ENCODE peak calls at places on chromosomes 7 and 10, in seven cellular contexts. G is suprapubic skin, U is A549, E is Peyer's patch, Q is upper lobe of left lung, J is right lobe of liver, L is transverse colon. C is an unnamed sample. For H3K4me1, the result is how much of the 10 kb centered on the place peaks cover.

GRCh38 chr10:43203491-43204393 is 63.1 kb downstream of the RASGEF1A start:
- DNase-seq in G (peak), L (no peak), U (peak), E (peak), Q (peak), J (no peak), C (peak)

GRCh38 chr10:34272316-34272715 is 542.8 kb downstream of the PARD3 start:
- DNase-seq in E (no peak), Q (no peak), G (no peak), L (no peak), J (no peak), U (no peak), C (no peak)

GRCh38 chr10:88205842-88206446 is 342.5 kb downstream of the PTEN start:
- DNase-seq in J (no peak), L (no peak), E (no peak), Q (no peak), G (no peak), U (no peak), C (no peak)

GRCh38 chr10:18402766-18403346 is 248.5 kb downstream of the NSUN6 start:
- DNase-seq in L (no peak), J (no peak), G (no peak), E (no peak), U (no peak), Q (no peak), C (no peak)

GRCh38 chr10:103553743-103554487 is 60.4 kb downstream of the NEURL1 start:
- DNase-seq in J (no peak), L (no peak), U (no peak), G (no peak), Q (no peak), E (no peak), C (no peak)

GRCh38 chr10:3010819-3011422 is 56.4 kb upstream of the PFKP start:
- DNase-seq in E (no peak), J (no peak), L (no peak), G (no peak), Q (no peak), U (no peak), C (no peak)

GRCh38 chr7:1971946-1972654 is 260.6 kb downstream of the MAD1L1 start:
- DNase-seq in J (peak), L (no peak), E (no peak), G (peak), Q (no peak), U (no peak), C (no peak)

GRCh38 chr7:44634839-44635591 is 28.6 kb downstream of the OGDH start:
- DNase-seq in Q (peak), J (peak), U (no peak), G (no peak), L (peak), E (peak), C (peak)

GRCh38 chr10:93879273-93879672 is 14.5 kb upstream of the SLC35G1 start:
- DNase-seq in G (no peak), Q (no peak), J (no peak), E (no peak), L (no peak), U (no peak), C (no peak)

GRCh38 chr7:46960974-46961373 is 620.9 kb downstream of the TNS3 start:
- DNase-seq in U (no peak), G (no peak), L (no peak), Q (no peak), E (no peak), J (no peak), C (no peak)

GRCh38 chr10:93954726-93955363 is 38.9 kb upstream of the PLCE1 start:
- DNase-seq in G (no peak), E (no peak), U (peak), Q (no peak), L (no peak), J (no peak), C (no peak)

GRCh38 chr10:99917963-99918825 is 91.6 kb downstream of the DNMBP start:
- DNase-seq in U (peak), Q (no peak), J (peak), G (no peak), E (no peak), L (peak), C (peak)

GRCh38 chr10:132886211-132887099 is 55.9 kb downstream of the CFAP46 start:
- DNase-seq in Q (peak), J (peak), L (peak), E (peak), G (peak), U (peak), C (no peak)

GRCh38 chr7:129665013-129665401 is 53.5 kb downstream of the NRF1 start:
- DNase-seq in Q (no peak), L (no peak), J (no peak), U (peak), E (no peak), G (no peak), C (peak)

GRCh38 chr10:88582806-88583583 is at the start of gene RNLS:
- DNase-seq in U (peak), L (peak), E (peak), G (peak), J (peak), Q (peak), C (peak)

GRCh38 chr10:44946201-44946600 is 13.4 kb upstream of the RASSF4 start:
- DNase-seq in L (no peak), U (no peak), G (peak), J (no peak), Q (no peak), E (no peak), C (no peak)

GRCh38 chr7:82469207-82469606 is 25.6 kb upstream of the CACNA2D1 start:
- DNase-seq in U (no peak), L (no peak), G (no peak), Q (no peak), E (no peak), J (no peak), C (no peak)

GRCh38 chr10:70649526-70649925 is 22.8 kb upstream of the ADAMTS14 start:
- DNase-seq in J (no peak), L (no peak), E (no peak), Q (no peak), U (peak), G (no peak), C (no peak)

GRCh38 chr7:17506090-17506489 is 207.6 kb downstream of the AHR start:
- DNase-seq in U (peak), E (no peak), J (peak), L (peak), Q (no peak), G (no peak), C (no peak)

GRCh38 chr10:6062101-6062771 is at the start of gene IL2RA:
- DNase-seq in G (peak), L (peak), E (peak), U (no peak), J (no peak), Q (no peak), C (no peak)

GRCh38 chr7:85595639-85596268 is 408.9 kb upstream of the SEMA3D start:
- DNase-seq in U (no peak), E (no peak), J (no peak), L (no peak), Q (no peak), G (no peak), C (no peak)

GRCh38 chr7:69871213-69871885 is 273.1 kb downstream of the AUTS2 start:
- DNase-seq in L (no peak), Q (no peak), E (no peak), J (no peak), U (peak), G (no peak), C (no peak)

GRCh38 chr7:26087321-26088091 is 64.5 kb upstream of the NFE2L3 start:
- DNase-seq in L (no peak), J (no peak), G (no peak), U (no peak), Q (no peak), E (no peak), C (no peak)

GRCh38 chr10:89206402-89207180 is 526 bp downstream of the CH25H start:
- DNase-seq in G (peak), J (peak), U (peak), L (peak), Q (peak), E (peak), C (peak)

GRCh38 chr10:112898540-112899395 is 51.3 kb upstream of the TCF7L2 start:
- DNase-seq in G (no peak), Q (no peak), J (peak), E (peak), U (peak), L (peak), C (peak)

GRCh38 chr10:43108951-43109350 is 29.3 kb upstream of the CSGALNACT2 start:
- DNase-seq in U (no peak), J (no peak), E (no peak), G (no peak), Q (no peak), L (no peak), C (no peak)

GRCh38 chr7:16347461-16348192 is 73.7 kb downstream of the CRPPA start:
- DNase-seq in J (no peak), G (no peak), L (no peak), Q (no peak), U (no peak), E (no peak), C (no peak)

GRCh38 chr7:23100697-23101096 is 4.9 kb upstream of the KLHL7 start:
- DNase-seq in E (no peak), Q (no peak), L (no peak), J (no peak), U (no peak), G (no peak), C (no peak)

GRCh38 chr7:147990079-147990478 is 600.5 kb upstream of the C7orf33 start:
- DNase-seq in J (no peak), Q (no peak), U (no peak), G (no peak), L (no peak), E (no peak), C (no peak)

GRCh38 chr10:111872591-111872990 is 311.0 kb downstream of the GPAM start:
- DNase-seq in E (no peak), Q (no peak), G (no peak), U (no peak), L (no peak), J (no peak), C (no peak)

GRCh38 chr7:98254951-98255610 is 3.0 kb upstream of the TECPR1 start:
- DNase-seq in G (no peak), L (no peak), Q (no peak), J (no peak), U (no peak), E (no peak), C (no peak)

GRCh38 chr10:131312261-131312801 is 810 bp upstream of the TCERG1L start:
- DNase-seq in G (no peak), U (no peak), J (no peak), L (no peak), Q (peak), E (no peak), C (no peak)
- TF ChIP-seq CTCF in G (no peak), U (no peak), J (no peak), L (no peak), Q (no peak), E (no peak), C (peak)

GRCh38 chr7:88358534-88358838 is 51.8 kb upstream of the STEAP4 start:
- DNase-seq in E (no peak), J (no peak), L (no peak), G (no peak), U (no peak), Q (no peak), C (no peak)
- H3K4me1 ChIP-seq in E (under half), J (under half), L (under half), G (under half), U (under half), Q (under half), C (under half)

GRCh38 chr10:17238445-17239275 is 10.6 kb downstream of the VIM start:
- DNase-seq in G (peak), L (no peak), Q (no peak), E (no peak), J (no peak), U (peak), C (no peak)
- TF ChIP-seq POLR2A in G (no peak), L (no peak), Q (no peak), E (no peak), J (no peak), U (no peak), C (no peak)

GRCh38 chr7:91263359-91264082 is 712 bp upstream of the FZD1 start:
- DNase-seq in L (peak), U (peak), J (peak), G (peak), E (peak), Q (peak), C (peak)
- TF ChIP-seq CTCF in L (no peak), U (no peak), J (no peak), G (no peak), E (no peak), Q (no peak), C (no peak)

GRCh38 chr10:121926157-121926556 is 1.7 kb downstream of the ATE1 start:
- DNase-seq in E (no peak), J (no peak), U (no peak), L (no peak), Q (no peak), G (no peak), C (no peak)
- H3K4me1 ChIP-seq in E (under half), J (under half), U (under half), L (under half), Q (under half), G (under half), C (under half)

DNA sequence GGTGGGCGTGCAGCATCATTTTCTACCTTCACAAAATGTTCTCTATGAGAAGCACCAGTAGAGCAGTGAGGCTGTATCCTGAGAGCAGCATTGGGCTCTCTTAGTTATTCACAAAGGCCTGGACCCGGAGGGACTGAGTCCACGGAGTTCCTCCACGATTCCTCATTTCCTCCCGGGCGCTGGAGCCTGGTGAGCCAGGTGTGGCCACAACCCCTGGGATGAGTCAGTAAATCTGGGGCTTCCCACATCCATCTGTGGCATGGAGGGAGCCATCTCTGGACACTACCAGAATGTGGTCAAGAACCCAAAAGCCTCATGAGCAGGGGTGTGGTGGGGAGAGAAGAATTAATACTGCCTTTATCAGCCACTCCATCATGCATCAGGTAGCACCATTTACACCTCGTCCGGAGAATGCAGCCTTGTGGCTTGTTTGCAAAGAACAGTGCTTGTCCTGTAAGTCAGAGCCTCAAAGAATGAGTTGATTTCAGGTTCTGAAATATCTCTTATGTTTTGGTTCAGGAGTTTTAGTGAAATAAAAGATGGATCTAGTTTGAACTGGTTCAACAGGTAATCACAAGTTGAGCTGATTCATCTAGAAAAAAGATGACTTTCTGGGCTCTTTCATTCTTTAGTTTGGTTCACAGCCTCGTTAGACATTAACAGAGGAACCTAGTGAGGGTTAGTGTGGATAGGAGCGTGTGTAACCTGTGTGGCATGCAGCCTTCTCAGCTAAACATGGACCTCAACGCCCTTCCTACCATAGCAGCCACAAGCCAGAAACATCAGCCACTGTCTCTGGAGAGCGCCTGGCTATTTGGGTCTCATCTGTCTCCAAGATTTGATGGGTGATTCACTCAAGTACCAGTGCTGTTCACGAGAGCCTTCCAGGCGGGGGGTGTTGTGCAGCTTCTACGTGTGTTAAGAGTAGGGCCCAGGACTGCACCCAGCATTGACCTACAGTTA is 95.2 kb downstream of the WDR37 start:
- DNase-seq in J (no peak), G (no peak), Q (no peak), L (no peak), U (no peak), E (no peak), C (no peak)
- TF ChIP-seq POLR2A in J (no peak), G (no peak), Q (no peak), L (no peak), U (no peak), E (no peak), C (no peak)

DNA sequence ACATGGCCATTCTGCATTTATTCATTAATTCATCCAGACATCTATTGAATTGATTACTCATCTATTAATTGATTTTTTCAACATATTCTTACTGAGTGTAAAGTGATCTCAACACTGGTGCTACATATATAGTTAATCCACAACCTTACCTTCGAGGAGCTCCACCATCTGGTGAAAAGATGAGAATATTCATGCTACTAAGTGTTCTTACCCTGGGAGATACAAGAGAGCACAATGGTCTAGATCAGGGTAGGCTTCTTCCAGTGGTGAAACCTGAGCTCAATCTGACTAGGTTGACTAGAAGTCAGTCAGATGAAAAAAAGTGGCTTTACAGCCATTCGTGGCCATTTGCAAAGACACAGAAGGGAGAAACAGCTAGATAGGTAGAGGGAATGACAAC is 507.4 kb downstream of the ANKRD7 start:
- DNase-seq in E (no peak), Q (no peak), U (peak), J (no peak), L (no peak), G (no peak), C (no peak)
- TF ChIP-seq CTCF in E (no peak), Q (no peak), U (no peak), J (no peak), L (no peak), G (no peak), C (no peak)

DNA sequence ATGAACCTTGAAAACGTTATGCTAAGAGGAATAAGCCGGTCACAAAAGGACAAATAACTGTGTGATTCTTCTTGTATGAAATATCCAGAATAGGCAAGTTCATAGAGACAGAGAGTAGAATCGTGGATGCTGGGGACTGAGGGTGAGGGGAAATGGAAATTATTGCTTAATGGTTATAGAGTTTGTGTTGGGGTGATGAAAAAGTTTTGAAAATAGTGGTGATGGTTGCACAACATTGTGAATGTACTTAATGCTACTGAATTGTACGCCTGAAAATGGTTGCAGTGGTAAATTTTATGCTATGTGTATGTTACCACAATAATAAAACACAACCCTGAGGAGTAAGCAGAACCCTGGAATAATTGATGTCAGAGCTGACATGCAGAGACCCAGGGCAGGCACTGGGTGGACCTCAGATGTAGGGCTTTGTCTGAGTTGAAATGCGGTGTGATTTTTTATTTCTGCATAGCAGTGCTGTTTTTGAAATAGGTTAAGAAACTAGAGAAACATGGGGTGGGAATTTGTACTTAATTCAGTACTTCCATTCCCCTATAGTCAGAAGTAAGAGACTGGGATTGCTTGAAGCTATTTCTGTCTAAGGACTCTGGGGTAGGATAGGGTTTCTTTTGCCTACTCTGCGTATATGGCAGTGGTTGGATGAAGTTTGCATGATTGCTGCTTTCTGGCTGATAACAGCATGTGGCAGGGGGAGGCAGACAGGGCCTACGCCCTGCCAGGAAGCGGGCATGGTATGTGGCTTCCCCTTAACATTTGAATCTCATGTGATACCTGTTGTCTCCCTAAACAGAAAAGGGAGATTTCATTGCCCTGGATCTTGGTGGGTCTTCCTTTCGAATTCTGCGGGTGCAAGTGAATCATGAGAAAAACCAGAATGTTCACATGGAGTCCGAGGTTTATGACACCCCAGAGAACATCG is 57.4 kb downstream of the TACR2 start:
- DNase-seq in G (no peak), Q (no peak), U (no peak), E (no peak), L (no peak), J (no peak), C (no peak)
- H3K4me1 ChIP-seq in G (half or more), Q (under half), U (half or more), E (under half), L (under half), J (under half), C (under half)

DNA sequence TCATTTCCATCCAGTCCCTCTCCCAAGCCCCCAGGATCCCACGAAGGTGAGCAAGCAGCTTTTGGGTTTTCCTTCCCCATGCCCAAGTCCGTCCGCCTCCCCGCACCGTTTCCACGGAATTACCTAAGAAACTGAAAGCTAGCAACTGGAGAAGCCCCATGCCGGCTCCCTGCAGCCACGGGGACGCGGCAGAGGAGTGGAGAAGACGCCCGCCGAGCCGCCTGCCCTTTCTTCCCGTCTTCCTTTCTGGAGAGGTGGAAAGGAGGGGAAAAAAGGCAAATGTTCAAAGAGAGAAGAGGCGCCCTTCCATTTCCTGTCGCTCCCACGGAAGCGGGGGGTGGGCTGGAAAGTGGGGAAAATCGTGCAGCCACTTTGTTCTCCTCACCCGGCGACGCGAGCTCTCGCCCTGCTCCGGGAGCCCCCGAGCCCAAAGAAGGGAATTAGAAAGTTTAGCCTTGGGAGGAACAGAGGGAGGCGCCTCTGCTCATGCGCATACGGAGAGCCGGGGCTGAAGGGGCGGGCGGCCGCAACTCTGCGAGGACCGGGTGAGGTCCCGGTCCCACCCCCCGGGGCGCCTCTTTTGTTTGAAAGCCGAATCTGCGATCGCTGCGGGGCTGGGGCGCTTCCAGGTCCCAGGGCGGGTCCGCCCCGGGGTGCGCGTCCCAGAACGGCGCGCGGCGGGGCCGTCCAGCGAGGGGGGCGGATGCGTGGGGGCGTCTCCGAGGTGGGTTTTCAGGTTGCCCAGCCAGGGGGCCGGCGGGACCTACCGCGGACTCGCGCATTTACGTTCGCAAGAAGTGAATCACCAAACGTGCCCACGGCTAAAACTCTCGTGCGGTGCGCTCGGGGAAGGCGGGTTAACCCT is at the start of gene LAMB1:
- DNase-seq in Q (peak), J (peak), G (peak), U (peak), E (peak), L (peak), C (peak)
- TF ChIP-seq POLR2A in Q (no peak), J (peak), G (peak), U (peak), E (no peak), L (peak), C (no peak)